ENCODE peak calls at places on chromosomes 16 and 17, in five cellular contexts. Q, K, E, W and V are unnamed samples.

GRCh38 chr16:27174798-27175197 is 28.5 kb upstream of the KDM8 start:
- DNase-seq in Q (peak; percentile 21), K (no peak), E (peak; percentile 70), W (no peak), V (no peak)

GRCh38 chr17:71455219-71455618 is 665.6 kb upstream of the SOX9 start:
- DNase-seq in Q (no peak), K (no peak), E (peak; percentile 29), W (no peak), V (no peak)

GRCh38 chr16:27402569-27402963 is 592 bp downstream of the IL21R start:
- DNase-seq in Q (no peak), K (no peak), E (no peak), W (no peak), V (peak; percentile 55)

GRCh38 chr17:4562000-4562969 is 1.9 kb upstream of the GGT6 start:
- DNase-seq in Q (no peak), K (no peak), E (no peak), W (no peak), V (no peak)

GRCh38 chr17:81094744-81095607 is 60.0 kb downstream of the BAIAP2 start:
- DNase-seq in Q (peak; percentile 99), K (peak; percentile 77), E (peak; percentile 98), W (peak; percentile 89), V (peak; percentile 97)

GRCh38 chr16:57503366-57503765 is 17.1 kb upstream of the DOK4 start:
- DNase-seq in Q (no peak), K (no peak), E (no peak), W (no peak), V (no peak)

GRCh38 chr17:1083451-1084187 is 86.7 kb downstream of the TIMM22 start:
- DNase-seq in Q (no peak), K (no peak), E (no peak), W (no peak), V (no peak)

GRCh38 chr17:19275457-19276082 is 38.4 kb downstream of the EPN2 start:
- DNase-seq in Q (no peak), K (no peak), E (no peak), W (no peak), V (no peak)